ENCODE peak calls at places on chromosome 10, in seven cellular contexts. H, R, W, A, V, F and Z are unnamed samples.

GRCh38 chr10:61902448-61903183 is 1.1 kb downstream of the ARID5B start:
- DNase-seq in H (peak), R (peak), W (no peak), A (no peak), V (peak), F (peak), Z (no peak)

GRCh38 chr10:129872001-129872400 is 92.1 kb downstream of the EBF3 start:
- DNase-seq in H (no peak), R (no peak), W (no peak), A (no peak), V (no peak), F (no peak), Z (no peak)

GRCh38 chr10:24737001-24737400 is 13.3 kb upstream of the ARHGAP21 start:
- DNase-seq in H (no peak), R (no peak), W (no peak), A (no peak), V (no peak), F (no peak), Z (no peak)

GRCh38 chr10:55158643-55159042 is 357.6 kb upstream of the PCDH15 start:
- DNase-seq in H (no peak), R (no peak), W (no peak), A (no peak), V (no peak), F (no peak), Z (no peak)

GRCh38 chr10:93542358-93542791 is 24.1 kb upstream of the FFAR4 start:
- DNase-seq in H (peak), R (no peak), W (no peak), A (no peak), V (no peak), F (no peak), Z (no peak)

GRCh38 chr10:29895436-29895835 is 163.9 kb downstream of the JCAD start:
- DNase-seq in H (peak), R (peak), W (no peak), A (no peak), V (no peak), F (no peak), Z (no peak)

GRCh38 chr10:90579602-90580242 is 278.1 kb downstream of the HTR7 start:
- DNase-seq in H (no peak), R (peak), W (no peak), A (no peak), V (no peak), F (peak), Z (no peak)

GRCh38 chr10:76869931-76870330 is 767.7 kb downstream of the KCNMA1 start:
- DNase-seq in H (no peak), R (no peak), W (no peak), A (no peak), V (no peak), F (no peak), Z (no peak)

GRCh38 chr10:132681858-132682755 is 103.8 kb downstream of the NKX6-2 start:
- DNase-seq in H (no peak), R (no peak), W (no peak), A (no peak), V (no peak), F (no peak), Z (no peak)

GRCh38 chr10:33336606-33337334 is 2.3 kb upstream of the NRP1 start:
- DNase-seq in H (peak), R (peak), W (peak), A (no peak), V (no peak), F (no peak), Z (peak)

GRCh38 chr10:35127289-35127891 is 744 bp downstream of the CREM start:
- DNase-seq in H (peak), R (peak), W (no peak), A (no peak), V (no peak), F (no peak), Z (no peak)

GRCh38 chr10:108970016-108970415 is 953.3 kb downstream of the XPNPEP1 start:
- DNase-seq in H (no peak), R (peak), W (no peak), A (no peak), V (no peak), F (no peak), Z (peak)

GRCh38 chr10:114694735-114695134 is 36.7 kb upstream of the ABLIM1 start:
- DNase-seq in H (peak), R (peak), W (peak), A (no peak), V (no peak), F (peak), Z (peak)

GRCh38 chr10:96910488-96911395 is 78.6 kb downstream of the LCOR start:
- DNase-seq in H (no peak), R (peak), W (peak), A (no peak), V (peak), F (peak), Z (peak)

GRCh38 chr10:86536294-86536861 is 14.8 kb upstream of the WAPL start:
- DNase-seq in H (peak), R (peak), W (no peak), A (no peak), V (no peak), F (no peak), Z (peak)

GRCh38 chr10:68647928-68648327 is 73.1 kb upstream of the CCAR1 start:
- DNase-seq in H (no peak), R (no peak), W (no peak), A (no peak), V (no peak), F (no peak), Z (no peak)

GRCh38 chr10:14648042-14648765 is 126.5 kb downstream of the FAM107B start:
- DNase-seq in H (peak), R (peak), W (peak), A (no peak), V (no peak), F (no peak), Z (peak)

GRCh38 chr10:99548041-99548530 is 15.3 kb downstream of the NKX2-3 start:
- DNase-seq in H (no peak), R (peak), W (no peak), A (no peak), V (no peak), F (peak), Z (no peak)

GRCh38 chr10:86678999-86679792 is 10.9 kb downstream of the LDB3 start:
- DNase-seq in H (peak), R (no peak), W (no peak), A (no peak), V (no peak), F (no peak), Z (no peak)

GRCh38 chr10:117531371-117532002 is 11.1 kb upstream of the EMX2 start:
- DNase-seq in H (no peak), R (no peak), W (no peak), A (no peak), V (no peak), F (no peak), Z (no peak)

GRCh38 chr10:110802551-110803238 is 69.0 kb upstream of the PDCD4 start:
- DNase-seq in H (peak), R (no peak), W (no peak), A (no peak), V (no peak), F (no peak), Z (no peak)

GRCh38 chr10:103789141-103789540 is 66.2 kb downstream of the SH3PXD2A start:
- DNase-seq in H (no peak), R (no peak), W (no peak), A (no peak), V (no peak), F (no peak), Z (no peak)

GRCh38 chr10:34305189-34305588 is 509.9 kb downstream of the PARD3 start:
- DNase-seq in H (peak), R (peak), W (peak), A (no peak), V (no peak), F (no peak), Z (peak)

GRCh38 chr10:7199152-7199760 is 211.6 kb downstream of the SFMBT2 start:
- DNase-seq in H (no peak), R (no peak), W (no peak), A (no peak), V (no peak), F (no peak), Z (no peak)

GRCh38 chr10:130913844-130914243 is 397.7 kb downstream of the TCERG1L start:
- DNase-seq in H (no peak), R (no peak), W (no peak), A (peak), V (no peak), F (no peak), Z (no peak)

GRCh38 chr10:61896854-61897661 is 4.4 kb upstream of the ARID5B start:
- DNase-seq in H (peak), R (peak), W (peak), A (no peak), V (peak), F (peak), Z (peak)

GRCh38 chr10:102583435-102584417 is 60.6 kb upstream of the TRIM8 start:
- DNase-seq in H (peak), R (peak), W (peak), A (no peak), V (peak), F (peak), Z (peak)
- TF ChIP-seq POLR2AphosphoS5 in H (no peak), R (no peak), W (no peak), A (no peak), V (no peak), F (no peak), Z (no peak)

GRCh38 chr10:32036922-32037321 is 19.3 kb downstream of the KIF5B start:
- DNase-seq in H (no peak), R (no peak), W (no peak), A (no peak), V (no peak), F (no peak), Z (no peak)
- TF ChIP-seq POLR2AphosphoS5 in H (no peak), R (no peak), W (no peak), A (no peak), V (no peak), F (no peak), Z (no peak)

GRCh38 chr10:11307004-11307403 is 289.3 kb downstream of the CELF2 start:
- DNase-seq in H (no peak), R (no peak), W (no peak), A (no peak), V (no peak), F (no peak), Z (no peak)
- TF ChIP-seq POLR2AphosphoS5 in H (no peak), R (no peak), W (no peak), A (no peak), V (no peak), F (no peak), Z (no peak)

GRCh38 chr10:45420453-45421192 is 46.6 kb downstream of the ALOX5 start:
- DNase-seq in H (peak), R (no peak), W (no peak), A (peak), V (no peak), F (no peak), Z (peak)
- TF ChIP-seq POLR2AphosphoS5 in H (peak), R (no peak), W (peak), A (peak), V (no peak), F (no peak), Z (peak)

DNA sequence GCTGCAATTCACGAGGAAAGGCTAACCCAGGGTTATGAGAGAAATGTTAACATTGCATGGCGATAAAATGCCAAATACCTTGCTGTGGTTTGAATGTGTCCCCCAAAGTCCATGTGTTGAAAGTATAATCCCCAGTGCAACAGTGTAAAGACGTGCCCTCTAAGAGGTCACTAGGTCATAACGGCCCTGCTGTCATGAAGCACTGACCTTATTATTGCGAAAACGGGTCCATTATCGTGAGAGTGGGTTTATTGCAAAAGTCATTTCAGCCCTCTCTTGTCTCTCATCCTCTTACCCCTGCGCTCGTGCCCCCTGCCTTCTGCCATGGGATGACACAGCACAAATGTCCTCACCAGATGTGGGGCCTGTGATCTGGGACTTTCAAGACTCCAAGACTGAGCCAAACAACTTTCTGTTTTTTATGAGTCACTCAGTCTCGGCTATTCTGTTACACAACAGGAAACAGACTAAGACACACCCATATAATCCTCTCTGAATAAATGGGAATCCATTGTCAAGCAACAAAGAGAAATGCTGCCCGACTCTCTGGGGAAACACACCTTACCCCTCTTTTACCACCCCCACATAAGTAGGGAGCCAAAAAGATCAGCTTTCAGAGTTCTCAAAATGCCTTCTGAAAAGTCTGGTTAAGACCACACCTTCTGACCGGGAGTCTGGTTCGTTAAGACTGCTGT is 73.1 kb upstream of the UCN3 start:
- DNase-seq in H (peak), R (no peak), W (no peak), A (no peak), V (no peak), F (peak), Z (no peak)
- TF ChIP-seq POLR2AphosphoS5 in H (peak), R (no peak), W (no peak), A (peak), V (no peak), F (no peak), Z (no peak)